ENCODE peak calls at places on chromosome 14, in seven cellular contexts. O is brain microvascular endothelial cell; Z is CD4-positive, alpha-beta T cell; G is IMR-90; Q is Peyer's patch; I is upper lobe of right lung; N is GM23338. H is an unnamed sample.

GRCh38 chr14:45038865-45039264 is 45.1 kb upstream of the PRPF39 start:
- DNase-seq in O (no peak), Z (no peak), G (no peak), Q (no peak), I (no peak), N (peak; percentile 27), H (no peak)

GRCh38 chr14:24398943-24399801 is at the start of gene NYNRIN:
- DNase-seq in O (no peak), Z (peak; percentile 16), G (peak; percentile 12), Q (peak; percentile 63), I (peak; percentile 74), N (peak; percentile 41), H (no peak)

GRCh38 chr14:42715316-42715715 is 1108.6 kb downstream of the LRFN5 start:
- DNase-seq in O (no peak), Z (no peak), G (peak; percentile 50), Q (no peak), I (no peak), N (no peak), H (no peak)

GRCh38 chr14:99009875-99010274 is 262.1 kb downstream of the BCL11B start:
- DNase-seq in O (no peak), Z (peak; percentile 18), G (no peak), Q (no peak), I (no peak), N (no peak), H (no peak)

GRCh38 chr14:54300881-54301280 is 95.9 kb upstream of the CDKN3 start:
- DNase-seq in O (no peak), Z (no peak), G (no peak), Q (no peak), I (no peak), N (no peak), H (no peak)

GRCh38 chr14:68814376-68815287 is 21.8 kb upstream of the ZFP36L1 start:
- DNase-seq in O (no peak), Z (peak; percentile 64), G (peak; percentile 68), Q (peak; percentile 64), I (no peak), N (peak; percentile 85), H (no peak)

GRCh38 chr14:81927069-81927468 is 393.4 kb upstream of the SEL1L start:
- DNase-seq in O (no peak), Z (no peak), G (no peak), Q (no peak), I (no peak), N (peak; percentile 73), H (no peak)

GRCh38 chr14:93375673-93376156 is 28.7 kb downstream of the COX8C start:
- DNase-seq in O (no peak), Z (no peak), G (no peak), Q (no peak), I (no peak), N (no peak), H (peak; percentile 1)

GRCh38 chr14:21846227-21846885 is 172.7 kb upstream of the OR4E1 start:
- DNase-seq in O (peak; percentile 25), Z (peak; percentile 68), G (peak; percentile 0), Q (no peak), I (no peak), N (peak; percentile 77), H (no peak)

GRCh38 chr14:67187826-67188225 is 1.4 kb upstream of the GARIN2 start:
- DNase-seq in O (peak; percentile 70), Z (no peak), G (peak; percentile 86), Q (no peak), I (no peak), N (no peak), H (no peak)

GRCh38 chr14:71725802-71726638 is 206.2 kb upstream of the RGS6 start:
- DNase-seq in O (peak; percentile 47), Z (no peak), G (peak; percentile 86), Q (no peak), I (no peak), N (no peak), H (no peak)

GRCh38 chr14:95157987-95158712 is 821 bp upstream of the DICER1 start:
- DNase-seq in O (no peak), Z (no peak), G (no peak), Q (no peak), I (no peak), N (peak; percentile 67), H (no peak)

GRCh38 chr14:24114536-24115450 is at the start of the genes DCAF11 and NRL:
- DNase-seq in O (peak; percentile 99), Z (peak; percentile 99), G (peak; percentile 100), Q (peak; percentile 99), I (peak; percentile 99), N (peak; percentile 100), H (peak; percentile 95)

GRCh38 chr14:67515386-67516079 is 17.6 kb upstream of the PLEKHH1 start:
- DNase-seq in O (no peak), Z (no peak), G (no peak), Q (no peak), I (peak; percentile 70), N (peak; percentile 64), H (no peak)

GRCh38 chr14:53183611-53184010 is 30.5 kb upstream of the DDHD1 start:
- DNase-seq in O (no peak), Z (no peak), G (no peak), Q (no peak), I (no peak), N (no peak), H (no peak)

GRCh38 chr14:69260246-69260978 is 454 bp downstream of the GALNT16 start:
- DNase-seq in O (peak; percentile 11), Z (no peak), G (peak; percentile 4), Q (no peak), I (no peak), N (peak; percentile 88), H (no peak)

GRCh38 chr14:59772252-59772651 is 98.3 kb downstream of the RTN1 start:
- DNase-seq in O (no peak), Z (no peak), G (no peak), Q (no peak), I (no peak), N (no peak), H (no peak)

GRCh38 chr14:31781578-31781977 is 220.4 kb downstream of the NUBPL start:
- DNase-seq in O (no peak), Z (no peak), G (no peak), Q (no peak), I (no peak), N (peak; percentile 45), H (no peak)

GRCh38 chr14:50021261-50021660 is 95.1 kb downstream of the VCPKMT start:
- DNase-seq in O (no peak), Z (no peak), G (no peak), Q (no peak), I (no peak), N (no peak), H (no peak)

GRCh38 chr14:70909788-70910614 is 2.7 kb downstream of the PCNX1 start:
- DNase-seq in O (no peak), Z (no peak), G (no peak), Q (no peak), I (no peak), N (no peak), H (no peak)

GRCh38 chr14:57182760-57183503 is 85.8 kb downstream of the EXOC5 start:
- DNase-seq in O (no peak), Z (no peak), G (peak; percentile 2), Q (no peak), I (no peak), N (peak; percentile 74), H (no peak)

GRCh38 chr14:21044106-21044618 is 2.0 kb downstream of the RNASE7 start:
- DNase-seq in O (no peak), Z (no peak), G (no peak), Q (no peak), I (no peak), N (no peak), H (no peak)

GRCh38 chr14:63689132-63689531 is 38.7 kb downstream of the SGPP1 start:
- DNase-seq in O (no peak), Z (no peak), G (no peak), Q (no peak), I (no peak), N (no peak), H (no peak)

GRCh38 chr14:65303902-65304222 is 108.7 kb upstream of the FUT8 start:
- DNase-seq in O (no peak), Z (no peak), G (no peak), Q (no peak), I (no peak), N (no peak), H (no peak)
- H3K27ac ChIP-seq in O (no peak overlapping the region), Z (no peak overlapping the region), G (no peak overlapping the region), Q (no peak overlapping the region), I (no peak overlapping the region), N (no peak overlapping the region), H (peak overlapping the region; percentile 13)

DNA sequence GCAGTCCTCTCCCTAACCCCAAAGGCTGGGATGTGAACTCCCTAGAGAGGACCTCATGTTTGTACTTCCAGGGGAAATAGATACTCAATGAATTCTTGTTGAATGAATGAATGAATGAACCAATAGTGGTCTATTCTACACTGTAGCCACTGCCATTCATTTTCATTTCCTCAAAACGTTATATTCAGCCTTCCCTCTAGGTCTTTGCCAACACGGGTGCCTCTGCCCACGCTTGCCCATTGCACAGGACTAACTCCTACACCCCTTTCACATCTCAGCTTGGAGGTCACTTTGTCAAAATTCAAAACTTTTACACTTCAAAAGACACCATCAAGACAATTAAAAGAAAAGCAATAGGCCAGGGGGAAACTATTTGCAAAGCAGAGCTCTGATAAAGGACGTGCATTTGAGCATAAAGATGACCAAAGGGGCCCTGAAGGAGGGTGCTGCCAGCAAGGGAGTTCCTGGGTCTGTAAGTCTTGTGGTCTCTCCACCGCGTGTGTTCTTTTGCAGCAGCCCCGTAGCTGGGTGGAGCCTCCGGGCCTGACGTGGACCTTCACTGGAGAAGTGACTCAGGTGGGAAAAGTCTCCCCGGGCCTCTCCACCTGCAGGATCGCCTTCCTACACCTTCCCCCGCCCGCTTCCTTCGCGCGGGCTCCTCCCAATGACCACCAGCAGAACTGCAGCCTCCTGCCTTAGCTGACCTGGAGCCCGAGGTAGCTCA is 31.5 kb downstream of the TMEM63C start:
- DNase-seq in O (peak; percentile 3), Z (no peak), G (no peak), Q (peak; percentile 66), I (peak; percentile 70), N (peak; percentile 91), H (no peak)
- H3K27me3 ChIP-seq in O (no peaks in the 10 kb centered on the region), Z (peaks cover 8% of the 10 kb centered on the region), G (peaks cover 3% of the 10 kb centered on the region), Q (no peaks in the 10 kb centered on the region), I (no peaks in the 10 kb centered on the region), N (no peaks in the 10 kb centered on the region), H (peaks cover 37% of the 10 kb centered on the region)

GRCh38 chr14:89936654-89937185 is 17.8 kb downstream of the EFCAB11 start:
- DNase-seq in O (no peak), Z (no peak), G (no peak), Q (no peak), I (no peak), N (no peak), H (no peak)
- TF ChIP-seq CTCF in O (peak; percentile 20), Z (no peak), G (peak; percentile 35), Q (peak; percentile 11), I (no peak), N (no peak), H (no peak)

DNA sequence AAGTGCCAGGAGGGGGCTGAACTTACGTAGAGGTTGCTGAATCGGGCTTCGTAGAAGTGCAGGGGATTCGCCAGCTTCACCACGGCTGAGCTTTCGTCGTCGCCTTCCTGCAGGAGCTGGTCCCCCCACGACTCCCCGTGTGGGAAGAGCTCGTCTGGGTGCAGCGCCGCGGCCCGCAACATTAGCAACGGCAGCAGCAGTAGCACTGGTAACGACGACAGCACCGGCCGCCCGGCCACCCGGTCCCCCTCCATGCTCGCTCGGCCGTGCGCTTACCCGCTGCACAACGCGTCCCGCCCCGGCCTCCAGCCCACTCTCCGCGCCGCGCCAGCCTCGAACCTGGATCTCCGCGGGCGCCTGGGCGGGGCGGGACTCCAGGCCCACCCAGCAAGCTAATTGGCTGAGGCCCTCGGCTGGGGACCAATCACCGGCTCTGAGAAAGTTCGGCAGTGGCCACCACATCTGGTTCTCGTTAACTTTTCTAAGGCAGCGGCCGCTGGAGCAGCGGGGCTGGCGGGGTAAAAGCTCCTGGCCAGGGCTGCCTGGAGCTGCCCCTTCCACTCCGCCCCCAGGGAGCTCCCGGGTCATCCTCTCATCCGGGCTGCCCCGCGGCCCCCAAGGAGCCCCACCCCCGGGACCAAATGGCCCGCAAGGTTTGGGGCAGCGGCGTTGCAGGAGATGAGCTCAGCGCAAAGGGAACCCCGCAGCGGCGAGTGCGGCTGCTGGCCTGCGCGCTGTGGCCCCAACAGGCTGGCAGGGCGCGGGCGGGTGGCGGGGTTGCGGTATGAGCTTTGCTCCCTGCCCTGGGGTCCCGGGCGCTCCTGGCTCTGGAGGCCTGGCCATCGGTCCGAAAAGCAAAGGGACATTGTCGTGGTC is at the start of gene NID2:
- DNase-seq in O (peak; percentile 92), Z (peak; percentile 12), G (peak; percentile 95), Q (peak; percentile 60), I (peak; percentile 71), N (peak; percentile 95), H (no peak)
- H3K27ac ChIP-seq in O (peak within 1 kb of the TSS; percentile 90), Z (no peak within 1 kb of the TSS), G (peak within 1 kb of the TSS; percentile 97), Q (peak within 1 kb of the TSS; percentile 77), I (peak within 1 kb of the TSS; percentile 75), N (no peak within 1 kb of the TSS), H (peak within 1 kb of the TSS; percentile 91)

H was measured in esophagus squamous epithelium.